ENCODE peak calls at places on chromosomes 3 and 15, in nine cellular contexts. T is ureter; L is COLO829; O is T1000; X is colonic mucosa; N is effector memory CD4-positive, alpha-beta T cell; B is endothelial cell; D is neural progenitor cell; M is GM18507. U is an unnamed sample.

GRCh38 chr3:44476181-44476599 is 1.3 kb downstream of the ZNF445 start:
- DNase-seq in T (no peak), L (peak), O (no peak), X (no peak), N (no peak), B (no peak), D (no peak), M (no peak), U (no peak)

GRCh38 chr3:194083253-194084224 is 52.4 kb upstream of the HES1 start:
- DNase-seq in T (no peak), L (no peak), O (no peak), X (no peak), N (no peak), B (no peak), D (no peak), M (no peak), U (no peak)

GRCh38 chr15:57259511-57260143 is 116.7 kb upstream of the CGNL1 start:
- DNase-seq in T (no peak), L (no peak), O (no peak), X (peak), N (no peak), B (no peak), D (peak), M (no peak), U (no peak)

GRCh38 chr15:70530035-70530499 is 233.3 kb downstream of the UACA start:
- DNase-seq in T (peak), L (no peak), O (no peak), X (no peak), N (no peak), B (no peak), D (no peak), M (no peak), U (peak)

GRCh38 chr3:15646924-15647511 is 45.5 kb downstream of the BTD start:
- DNase-seq in T (no peak), L (peak), O (peak), X (no peak), N (no peak), B (no peak), D (no peak), M (no peak), U (no peak)

GRCh38 chr3:170274641-170275040 is 52.4 kb downstream of the PRKCI start:
- DNase-seq in T (no peak), L (no peak), O (no peak), X (no peak), N (no peak), B (no peak), D (no peak), M (no peak), U (no peak)

GRCh38 chr3:158094235-158094916 is 11.8 kb downstream of the SHOX2 start:
- DNase-seq in T (no peak), L (no peak), O (no peak), X (no peak), N (no peak), B (peak), D (peak), M (no peak), U (no peak)

GRCh38 chr15:73959012-73959581 is 32.8 kb downstream of the LOXL1 start:
- DNase-seq in T (no peak), L (no peak), O (peak), X (no peak), N (no peak), B (no peak), D (no peak), M (no peak), U (no peak)

GRCh38 chr3:42314411-42314810 is 48.4 kb upstream of the CCK start:
- DNase-seq in T (no peak), L (no peak), O (no peak), X (no peak), N (no peak), B (no peak), D (peak), M (no peak), U (no peak)

GRCh38 chr15:27057904-27058645 is 87.1 kb downstream of the GABRG3 start:
- DNase-seq in T (no peak), L (no peak), O (peak), X (no peak), N (no peak), B (no peak), D (no peak), M (no peak), U (no peak)

GRCh38 chr3:59818033-59818936 is 768.5 kb upstream of the CFAP20DC start:
- DNase-seq in T (peak), L (peak), O (peak), X (peak), N (no peak), B (no peak), D (peak), M (no peak), U (no peak)

GRCh38 chr3:197896421-197896820 is 53.6 kb upstream of the RPL35A start:
- DNase-seq in T (no peak), L (no peak), O (no peak), X (no peak), N (no peak), B (no peak), D (no peak), M (no peak), U (no peak)

GRCh38 chr3:171428321-171428787 is 31.9 kb downstream of the TNIK start:
- DNase-seq in T (no peak), L (no peak), O (no peak), X (no peak), N (no peak), B (no peak), D (peak), M (no peak), U (no peak)

GRCh38 chr15:90294159-90294558 is 28.7 kb downstream of the NGRN start:
- DNase-seq in T (no peak), L (no peak), O (no peak), X (no peak), N (no peak), B (no peak), D (no peak), M (no peak), U (no peak)

GRCh38 chr3:9778102-9778501 is 8.4 kb upstream of the CAMK1 start:
- DNase-seq in T (no peak), L (no peak), O (no peak), X (no peak), N (no peak), B (no peak), D (no peak), M (no peak), U (no peak)

GRCh38 chr3:171585029-171585428 is 124.8 kb upstream of the TNIK start:
- DNase-seq in T (no peak), L (no peak), O (no peak), X (no peak), N (no peak), B (no peak), D (no peak), M (no peak), U (no peak)

GRCh38 chr3:120280566-120280965 is 4.5 kb downstream of the GPR156 start:
- DNase-seq in T (no peak), L (no peak), O (no peak), X (no peak), N (no peak), B (no peak), D (no peak), M (no peak), U (no peak)

GRCh38 chr15:94769089-94769488 is 537.7 kb downstream of the MCTP2 start:
- DNase-seq in T (no peak), L (no peak), O (no peak), X (no peak), N (no peak), B (no peak), D (no peak), M (no peak), U (no peak)

GRCh38 chr15:27183182-27183581 is 212.2 kb downstream of the GABRG3 start:
- DNase-seq in T (no peak), L (no peak), O (no peak), X (no peak), N (no peak), B (no peak), D (no peak), M (no peak), U (no peak)

GRCh38 chr3:187798126-187798525 is 52.9 kb upstream of the BCL6 start:
- DNase-seq in T (no peak), L (no peak), O (no peak), X (no peak), N (no peak), B (no peak), D (no peak), M (no peak), U (no peak)

GRCh38 chr3:58540176-58540863 is 3.3 kb upstream of the ACOX2 start:
- DNase-seq in T (peak), L (no peak), O (no peak), X (peak), N (no peak), B (no peak), D (no peak), M (no peak), U (peak)

GRCh38 chr3:32459474-32459873 is 43.2 kb downstream of the CMTM6 start:
- DNase-seq in T (no peak), L (no peak), O (no peak), X (no peak), N (no peak), B (no peak), D (no peak), M (no peak), U (no peak)

GRCh38 chr15:50562735-50563640 is 16.5 kb upstream of the USP50 start:
- DNase-seq in T (no peak), L (no peak), O (no peak), X (no peak), N (no peak), B (no peak), D (no peak), M (no peak), U (no peak)

GRCh38 chr3:11144996-11145395 is 9.3 kb upstream of the HRH1 start:
- DNase-seq in T (no peak), L (no peak), O (no peak), X (no peak), N (no peak), B (no peak), D (no peak), M (no peak), U (no peak)

GRCh38 chr3:6723205-6723604 is 137.7 kb upstream of the GRM7 start:
- DNase-seq in T (no peak), L (no peak), O (no peak), X (no peak), N (no peak), B (no peak), D (no peak), M (no peak), U (no peak)

GRCh38 chr3:37668431-37668830 is 193.2 kb upstream of the CTDSPL start:
- DNase-seq in T (peak), L (no peak), O (no peak), X (peak), N (no peak), B (no peak), D (no peak), M (no peak), U (no peak)

GRCh38 chr15:81091889-81092558 is 42.0 kb upstream of the CFAP161 start:
- DNase-seq in T (no peak), L (peak), O (no peak), X (no peak), N (no peak), B (no peak), D (no peak), M (no peak), U (no peak)

GRCh38 chr3:108036984-108037741 is 53.7 kb downstream of the CD47 start:
- DNase-seq in T (no peak), L (no peak), O (no peak), X (no peak), N (no peak), B (no peak), D (no peak), M (no peak), U (no peak)

GRCh38 chr3:177106594-177106993 is 90.7 kb downstream of the TBL1XR1 start:
- DNase-seq in T (no peak), L (no peak), O (no peak), X (no peak), N (no peak), B (no peak), D (no peak), M (no peak), U (no peak)

GRCh38 chr15:71238926-71239325 is 123.7 kb downstream of the THSD4 start:
- DNase-seq in T (no peak), L (no peak), O (no peak), X (no peak), N (no peak), B (no peak), D (no peak), M (no peak), U (no peak)

GRCh38 chr3:33717616-33717865 is 513 bp downstream of the CLASP2 start:
- DNase-seq in T (peak), L (peak), O (peak), X (peak), N (no peak), B (peak), D (peak), M (peak), U (no peak)

GRCh38 chr15:51227967-51228783 is 110.2 kb downstream of the CYP19A1 start:
- DNase-seq in T (no peak), L (peak), O (peak), X (no peak), N (no peak), B (no peak), D (no peak), M (peak), U (no peak)

GRCh38 chr3:98711426-98711825 is 51.7 kb upstream of the ST3GAL6 start:
- DNase-seq in T (no peak), L (no peak), O (no peak), X (no peak), N (no peak), B (no peak), D (no peak), M (no peak), U (no peak)

GRCh38 chr3:171108066-171108465 is 81.5 kb upstream of the SLC2A2 start:
- DNase-seq in T (no peak), L (no peak), O (no peak), X (no peak), N (no peak), B (no peak), D (no peak), M (no peak), U (no peak)

GRCh38 chr3:126293370-126294082 is 63.7 kb downstream of the KLF15 start:
- DNase-seq in T (no peak), L (no peak), O (no peak), X (no peak), N (no peak), B (no peak), D (no peak), M (no peak), U (peak)

GRCh38 chr15:85073556-85074194 is 92.0 kb downstream of the PDE8A start:
- DNase-seq in T (no peak), L (no peak), O (no peak), X (no peak), N (no peak), B (no peak), D (no peak), M (no peak), U (no peak)